ENCODE peak calls at places on chromosome 5, in four cellular contexts. P is small intestine; W is CD8-positive, alpha-beta memory T cell; C is HT-29. T is an unnamed sample.

GRCh38 chr5:176687881-176688280 is 40.6 kb downstream of the TSPAN17 start:
- DNase-seq in P (no peak), W (no peak), C (no peak), T (no peak)

GRCh38 chr5:72363146-72363802 is 43.1 kb downstream of the PTCD2 start:
- DNase-seq in P (no peak), W (no peak), C (no peak), T (no peak)

GRCh38 chr5:98227489-98227888 is 546.0 kb upstream of the RGMB start:
- DNase-seq in P (no peak), W (no peak), C (no peak), T (no peak)

GRCh38 chr5:25713259-25713658 is 1068.5 kb upstream of the CDH10 start:
- DNase-seq in P (no peak), W (no peak), C (peak; percentile 7), T (no peak)

GRCh38 chr5:140038373-140038957 is 4.6 kb downstream of the NRG2 start:
- DNase-seq in P (peak; percentile 31), W (no peak), C (no peak), T (no peak)

GRCh38 chr5:6143523-6143922 is 234.8 kb downstream of the MED10 start:
- DNase-seq in P (no peak), W (no peak), C (no peak), T (no peak)

GRCh38 chr5:85017271-85017670 is 632.6 kb upstream of the EDIL3 start:
- DNase-seq in P (no peak), W (no peak), C (no peak), T (no peak)

GRCh38 chr5:137357436-137357835 is 141.7 kb downstream of the SPOCK1 start:
- DNase-seq in P (no peak), W (no peak), C (no peak), T (no peak)

GRCh38 chr5:158990979-158991378 is 108.7 kb downstream of the EBF1 start:
- DNase-seq in P (no peak), W (no peak), C (no peak), T (no peak)

GRCh38 chr5:139157556-139157955 is 40.6 kb downstream of the SIL1 start:
- DNase-seq in P (no peak), W (no peak), C (peak; percentile 31), T (no peak)

GRCh38 chr5:96709152-96709821 is 47.1 kb downstream of the CAST start:
- DNase-seq in P (peak; percentile 53), W (no peak), C (no peak), T (no peak)

GRCh38 chr5:107361945-107362344 is 308.8 kb downstream of the EFNA5 start:
- DNase-seq in P (no peak), W (no peak), C (no peak), T (no peak)

GRCh38 chr5:17367256-17367845 is 130.7 kb upstream of the TAF11L2 start:
- DNase-seq in P (no peak), W (no peak), C (no peak), T (no peak)

GRCh38 chr5:1182360-1182632 is 19.1 kb upstream of the SLC6A19 start:
- DNase-seq in P (no peak), W (no peak), C (no peak), T (no peak)

GRCh38 chr5:94017579-94017978 is 276.2 kb upstream of the POU5F2 start:
- DNase-seq in P (no peak), W (no peak), C (no peak), T (no peak)

GRCh38 chr5:13987843-13988464 is 43.5 kb upstream of the DNAH5 start:
- DNase-seq in P (peak; percentile 45), W (no peak), C (peak; percentile 88), T (peak; percentile 42)

GRCh38 chr5:1115123-1115815 is 3.4 kb upstream of the SLC12A7 start:
- DNase-seq in P (no peak), W (no peak), C (no peak), T (no peak)

GRCh38 chr5:160347453-160347852 is 23.0 kb downstream of the C1QTNF2 start:
- DNase-seq in P (no peak), W (no peak), C (no peak), T (no peak)

GRCh38 chr5:160702856-160703453 is 149.1 kb downstream of the ATP10B start:
- DNase-seq in P (no peak), W (no peak), C (no peak), T (no peak)

GRCh38 chr5:133527311-133527710 is 85.0 kb downstream of the FSTL4 start:
- DNase-seq in P (no peak), W (no peak), C (no peak), T (no peak)

GRCh38 chr5:176750144-176750543 is 60.2 kb upstream of the UNC5A start:
- DNase-seq in P (no peak), W (no peak), C (no peak), T (no peak)